ENCODE peak calls at places on chromosomes 16 and 17, in six cellular contexts. One of them, this sample, is unnamed.

GRCh38 chr17:20266806-20267458 is 200.4 kb downstream of the LGALS9B start:
- DNase-seq in GF-D8: no peak
- DNase-seq in Caki2: peak
- DNase-seq in amniotic stem cell: no peak
- DNase-seq in HTR-8/SVneo: peak
- DNase-seq in NCI-H1105 treated with DMSO at 0.1 percent for 48 hours: peak
- DNase-seq in this sample: no peak

GRCh38 chr17:3385869-3386816 is at the start of gene OR3A2:
- DNase-seq in HTR-8/SVneo: no peak
- DNase-seq in amniotic stem cell: no peak
- DNase-seq in Caki2: no peak
- DNase-seq in GF-D8: no peak
- DNase-seq in NCI-H1105 treated with DMSO at 0.1 percent for 48 hours: no peak
- DNase-seq in this sample: no peak

GRCh38 chr17:55690105-55690508 is 32.6 kb downstream of the TMEM100 start:
- DNase-seq in Caki2: no peak
- DNase-seq in amniotic stem cell: no peak
- DNase-seq in HTR-8/SVneo: no peak
- DNase-seq in GF-D8: no peak
- DNase-seq in NCI-H1105 treated with DMSO at 0.1 percent for 48 hours: no peak
- DNase-seq in this sample: no peak

GRCh38 chr17:156946-157345 is 19.6 kb downstream of the SCGB1C2 start:
- DNase-seq in NCI-H1105 treated with DMSO at 0.1 percent for 48 hours: no peak
- DNase-seq in HTR-8/SVneo: no peak
- DNase-seq in GF-D8: no peak
- DNase-seq in Caki2: no peak
- DNase-seq in amniotic stem cell: no peak
- DNase-seq in this sample: no peak

GRCh38 chr16:20676268-20676828 is 21.1 kb downstream of the ACSM1 start:
- DNase-seq in Caki2: no peak
- DNase-seq in amniotic stem cell: no peak
- DNase-seq in HTR-8/SVneo: no peak
- DNase-seq in GF-D8: peak
- DNase-seq in NCI-H1105 treated with DMSO at 0.1 percent for 48 hours: no peak
- DNase-seq in this sample: no peak

GRCh38 chr16:5444181-5444580 is 346.6 kb upstream of the EEF2KMT start:
- DNase-seq in GF-D8: no peak
- DNase-seq in amniotic stem cell: no peak
- DNase-seq in Caki2: no peak
- DNase-seq in HTR-8/SVneo: no peak
- DNase-seq in NCI-H1105 treated with DMSO at 0.1 percent for 48 hours: no peak
- DNase-seq in this sample: no peak

GRCh38 chr17:60604686-60605334 is 4.8 kb downstream of the PPM1D start:
- DNase-seq in Caki2: peak
- DNase-seq in GF-D8: no peak
- DNase-seq in HTR-8/SVneo: peak
- DNase-seq in amniotic stem cell: peak
- DNase-seq in NCI-H1105 treated with DMSO at 0.1 percent for 48 hours: no peak
- DNase-seq in this sample: no peak

GRCh38 chr16:8928467-8928957 is 35.2 kb downstream of the USP7 start:
- DNase-seq in Caki2: no peak
- DNase-seq in amniotic stem cell: no peak
- DNase-seq in HTR-8/SVneo: no peak
- DNase-seq in NCI-H1105 treated with DMSO at 0.1 percent for 48 hours: no peak
- DNase-seq in GF-D8: no peak
- DNase-seq in this sample: no peak

GRCh38 chr16:85767569-85767968 is 16.7 kb upstream of the C16orf74 start:
- DNase-seq in Caki2: peak
- DNase-seq in HTR-8/SVneo: peak
- DNase-seq in amniotic stem cell: peak
- DNase-seq in GF-D8: no peak
- DNase-seq in NCI-H1105 treated with DMSO at 0.1 percent for 48 hours: no peak
- DNase-seq in this sample: no peak

GRCh38 chr17:65830356-65830755 is 268.9 kb upstream of the AXIN2 start:
- DNase-seq in amniotic stem cell: no peak
- DNase-seq in GF-D8: no peak
- DNase-seq in HTR-8/SVneo: no peak
- DNase-seq in Caki2: no peak
- DNase-seq in NCI-H1105 treated with DMSO at 0.1 percent for 48 hours: no peak
- DNase-seq in this sample: no peak

This sample was measured in SIG-M5.